ENCODE peak calls at places on chromosomes 4 and X, in eight cellular contexts. K, T, F, P, Z, J, N and B are unnamed samples.
A peak's percentile ranks its signal among the peaks of the same experiment; 100 is the strongest.

GRCh38 chr4:21858971-21859370 is 89.6 kb downstream of the KCNIP4 start:
- DNase-seq in K (no peak), T (no peak), F (no peak), P (no peak), Z (no peak), J (peak; percentile 71), N (no peak), B (no peak)

GRCh38 chrX:45851434-45851991 is 650.8 kb upstream of the DIPK2B start:
- DNase-seq in K (peak; percentile 85), T (peak; percentile 4), F (peak; percentile 25), P (no peak), Z (peak; percentile 43), J (no peak), N (peak; percentile 27), B (no peak)

GRCh38 chr4:140809671-140810070 is 53.5 kb upstream of the TBC1D9 start:
- DNase-seq in K (no peak), T (no peak), F (no peak), P (no peak), Z (no peak), J (no peak), N (no peak), B (no peak)

GRCh38 chrX:122907375-122907774 is 276.7 kb upstream of the GRIA3 start:
- DNase-seq in K (no peak), T (no peak), F (no peak), P (no peak), Z (no peak), J (no peak), N (no peak), B (no peak)

GRCh38 chrX:1212532-1212931 is at the start of gene CRLF2:
- DNase-seq in K (no peak), T (no peak), F (no peak), P (no peak), Z (no peak), J (no peak), N (peak; percentile 1), B (no peak)

GRCh38 chr4:90127223-90127705 is at the start of gene CCSER1:
- DNase-seq in K (peak; percentile 73), T (peak; percentile 43), F (no peak), P (peak; percentile 44), Z (peak; percentile 9), J (peak; percentile 44), N (peak; percentile 36), B (no peak)

GRCh38 chr4:153486281-153487151 is 20.4 kb downstream of the TMEM131L start:
- DNase-seq in K (peak; percentile 94), T (no peak), F (peak; percentile 19), P (no peak), Z (no peak), J (peak; percentile 70), N (peak; percentile 89), B (peak; percentile 72)

GRCh38 chr4:123488916-123489315 is 92.3 kb downstream of the SPRY1 start:
- DNase-seq in K (no peak), T (no peak), F (no peak), P (no peak), Z (no peak), J (peak; percentile 50), N (peak; percentile 64), B (peak; percentile 80)

GRCh38 chr4:2806392-2807355 is 13.8 kb downstream of the SH3BP2 start:
- DNase-seq in K (no peak), T (peak; percentile 51), F (no peak), P (no peak), Z (no peak), J (peak; percentile 83), N (peak; percentile 64), B (no peak)

GRCh38 chr4:188613976-188614375 is 474.7 kb downstream of the TRIML1 start:
- DNase-seq in K (no peak), T (no peak), F (no peak), P (no peak), Z (no peak), J (no peak), N (no peak), B (no peak)

GRCh38 chrX:26822448-26822847 is 606.5 kb downstream of the MAGEB5 start:
- DNase-seq in K (peak; percentile 55), T (no peak), F (no peak), P (no peak), Z (no peak), J (no peak), N (no peak), B (no peak)

GRCh38 chr4:188021548-188022249 is 26.1 kb downstream of the ZFP42 start:
- DNase-seq in K (peak; percentile 39), T (no peak), F (no peak), P (no peak), Z (no peak), J (no peak), N (no peak), B (no peak)

GRCh38 chr4:140252144-140252741 is 98.3 kb upstream of the MAML3 start:
- DNase-seq in K (peak; percentile 79), T (no peak), F (no peak), P (peak; percentile 67), Z (no peak), J (peak; percentile 32), N (peak; percentile 39), B (no peak)

GRCh38 chr4:184265566-184266351 is 48.1 kb upstream of the ENPP6 start:
- DNase-seq in K (peak; percentile 76), T (no peak), F (no peak), P (no peak), Z (no peak), J (peak; percentile 9), N (peak; percentile 77), B (no peak)

GRCh38 chr4:83046693-83047473 is 11.9 kb downstream of the COPS4 start:
- DNase-seq in K (no peak), T (no peak), F (no peak), P (no peak), Z (no peak), J (no peak), N (no peak), B (no peak)

GRCh38 chr4:57632564-57632963 is 522.4 kb upstream of the IGFBP7 start:
- DNase-seq in K (no peak), T (no peak), F (no peak), P (no peak), Z (no peak), J (no peak), N (no peak), B (no peak)

GRCh38 chr4:40916218-40916555 is 166.4 kb downstream of the NSUN7 start:
- DNase-seq in K (no peak), T (no peak), F (no peak), P (no peak), Z (no peak), J (peak; percentile 47), N (peak; percentile 46), B (no peak)

GRCh38 chrX:42976729-42977366 is 198.9 kb upstream of the PPP1R2C start:
- DNase-seq in K (peak; percentile 44), T (no peak), F (no peak), P (no peak), Z (no peak), J (no peak), N (no peak), B (no peak)

GRCh38 chr4:127778102-127778501 is 4.0 kb upstream of the HSPA4L start:
- DNase-seq in K (no peak), T (no peak), F (no peak), P (no peak), Z (no peak), J (no peak), N (no peak), B (peak; percentile 71)

GRCh38 chrX:102720237-102721168 is at the start of gene GPRASP3:
- DNase-seq in K (peak; percentile 81), T (peak; percentile 82), F (peak; percentile 58), P (peak; percentile 13), Z (peak; percentile 68), J (peak; percentile 82), N (peak; percentile 83), B (no peak)

GRCh38 chr4:3645711-3646221 is 113.5 kb upstream of the LRPAP1 start:
- DNase-seq in K (no peak), T (no peak), F (no peak), P (no peak), Z (no peak), J (no peak), N (no peak), B (no peak)

GRCh38 chrX:73289039-73289438 is 74.4 kb upstream of the NAP1L2 start:
- DNase-seq in K (peak; percentile 52), T (no peak), F (no peak), P (no peak), Z (no peak), J (no peak), N (peak; percentile 3), B (no peak)